ENCODE peak calls at places on chromosomes 12 and 14, in four cellular contexts. One of them, this sample, is unnamed.

GRCh38 chr12:131994589-131994988 is 44.8 kb downstream of the EP400 start:
- DNase-seq in M059J: no peak
- DNase-seq in AG04450: no peak
- DNase-seq in MCF 10A: no peak
- DNase-seq in this sample: no peak

GRCh38 chr12:121084229-121084628 is 45.2 kb upstream of the OASL start:
- DNase-seq in M059J: no peak
- DNase-seq in MCF 10A: no peak
- DNase-seq in AG04450: no peak
- DNase-seq in this sample: no peak

GRCh38 chr12:13097526-13097925 is 5.9 kb downstream of the GSG1 start:
- DNase-seq in MCF 10A: no peak
- DNase-seq in AG04450: no peak
- DNase-seq in M059J: no peak
- DNase-seq in this sample: no peak

GRCh38 chr14:92877757-92878431 is 45.1 kb upstream of the CHGA start:
- DNase-seq in MCF 10A: peak; percentile 15
- DNase-seq in M059J: no peak
- DNase-seq in AG04450: no peak
- DNase-seq in this sample: peak; percentile 33

GRCh38 chr12:118608770-118609344 is 232.5 kb downstream of the SUDS3 start:
- DNase-seq in AG04450: no peak
- DNase-seq in M059J: no peak
- DNase-seq in MCF 10A: no peak
- DNase-seq in this sample: no peak

GRCh38 chr14:71555654-71556559 is 376.3 kb upstream of the RGS6 start:
- DNase-seq in M059J: peak; percentile 58
- DNase-seq in MCF 10A: peak; percentile 74
- DNase-seq in AG04450: no peak
- DNase-seq in this sample: no peak

GRCh38 chr14:34355584-34356266 is 106.3 kb downstream of the SPTSSA start:
- DNase-seq in M059J: peak; percentile 93
- DNase-seq in AG04450: peak; percentile 38
- DNase-seq in MCF 10A: peak; percentile 67
- DNase-seq in this sample: no peak

GRCh38 chr12:109833307-109834189 is at the start of gene TRPV4:
- DNase-seq in MCF 10A: no peak
- DNase-seq in M059J: no peak
- DNase-seq in AG04450: no peak
- DNase-seq in this sample: no peak

GRCh38 chr12:75585309-75585708 is 73.9 kb upstream of the KRR1 start:
- DNase-seq in AG04450: peak; percentile 46
- DNase-seq in MCF 10A: peak; percentile 54
- DNase-seq in M059J: peak; percentile 80
- DNase-seq in this sample: no peak

GRCh38 chr14:99755629-99756603 is 37.3 kb upstream of the EML1 start:
- DNase-seq in AG04450: peak; percentile 80
- DNase-seq in M059J: peak; percentile 94
- DNase-seq in MCF 10A: peak; percentile 86
- DNase-seq in this sample: no peak

GRCh38 chr14:101583006-101583708 is 21.9 kb downstream of the DIO3 start:
- DNase-seq in M059J: no peak
- DNase-seq in MCF 10A: no peak
- DNase-seq in AG04450: no peak
- DNase-seq in this sample: no peak

GRCh38 chr14:105013150-105013787 is 7.6 kb downstream of the CDCA4 start:
- DNase-seq in MCF 10A: no peak
- DNase-seq in M059J: peak; percentile 9
- DNase-seq in AG04450: no peak
- DNase-seq in this sample: peak; percentile 48

GRCh38 chr14:106163316-106163715 is 636.9 kb downstream of the TMEM121 start:
- DNase-seq in M059J: no peak
- DNase-seq in MCF 10A: no peak
- DNase-seq in AG04450: no peak
- DNase-seq in this sample: no peak

GRCh38 chr12:54352891-54353874 is 11.1 kb downstream of the GPR84 start:
- DNase-seq in MCF 10A: no peak
- DNase-seq in M059J: peak; percentile 36
- DNase-seq in AG04450: no peak
- DNase-seq in this sample: peak; percentile 38

GRCh38 chr14:36315159-36315853 is 5.1 kb downstream of the MBIP start:
- DNase-seq in AG04450: no peak
- DNase-seq in M059J: no peak
- DNase-seq in MCF 10A: no peak
- DNase-seq in this sample: no peak

GRCh38 chr14:20556500-20557211 is 4.2 kb downstream of the RNASE9 start:
- DNase-seq in M059J: no peak
- DNase-seq in MCF 10A: peak; percentile 6
- DNase-seq in AG04450: no peak
- DNase-seq in this sample: no peak

GRCh38 chr14:42192659-42193425 is 586.2 kb downstream of the LRFN5 start:
- DNase-seq in M059J: peak; percentile 87
- DNase-seq in MCF 10A: peak; percentile 89
- DNase-seq in AG04450: peak; percentile 93
- DNase-seq in this sample: no peak

GRCh38 chr14:94650806-94651805 is 38.9 kb downstream of the SERPINA3 start:
- DNase-seq in MCF 10A: no peak
- DNase-seq in M059J: no peak
- DNase-seq in AG04450: no peak
- DNase-seq in this sample: peak; percentile 21

GRCh38 chr14:19878029-19878642 is 3.2 kb downstream of the OR4K2 start:
- DNase-seq in MCF 10A: peak; percentile 49
- DNase-seq in M059J: peak; percentile 6
- DNase-seq in AG04450: no peak
- DNase-seq in this sample: no peak

GRCh38 chr12:42282301-42282700 is 43.6 kb downstream of the ZCRB1 start:
- DNase-seq in MCF 10A: no peak
- DNase-seq in AG04450: no peak
- DNase-seq in M059J: no peak
- DNase-seq in this sample: no peak

GRCh38 chr14:103854822-103855733 is 7.7 kb upstream of the PPP1R13B start:
- DNase-seq in M059J: no peak
- DNase-seq in AG04450: no peak
- DNase-seq in MCF 10A: peak; percentile 55
- DNase-seq in this sample: peak; percentile 35

GRCh38 chr12:3962661-3963483 is 89.7 kb upstream of the PARP11 start:
- DNase-seq in M059J: no peak
- DNase-seq in MCF 10A: no peak
- DNase-seq in AG04450: no peak
- DNase-seq in this sample: no peak

GRCh38 chr12:85923767-85924331 is 49.8 kb downstream of the NTS start:
- DNase-seq in M059J: peak; percentile 17
- DNase-seq in AG04450: no peak
- DNase-seq in MCF 10A: peak; percentile 38
- DNase-seq in this sample: no peak

GRCh38 chr12:24185787-24186186 is 236.3 kb upstream of the SOX5 start:
- DNase-seq in AG04450: no peak
- DNase-seq in M059J: no peak
- DNase-seq in MCF 10A: no peak
- DNase-seq in this sample: no peak

GRCh38 chr12:31387466-31387865 is 61.5 kb upstream of the SINHCAF start:
- DNase-seq in M059J: no peak
- DNase-seq in AG04450: no peak
- DNase-seq in MCF 10A: no peak
- DNase-seq in this sample: no peak

GRCh38 chr14:77761205-77761931 is 412 bp upstream of the SNW1 start:
- DNase-seq in MCF 10A: peak; percentile 56
- DNase-seq in M059J: peak; percentile 43
- DNase-seq in AG04450: no peak
- DNase-seq in this sample: peak; percentile 62